ENCODE peak calls at places on chromosome 22, in eight cellular contexts. T, Y, B, J, C, K, N and L are unnamed samples.

GRCh38 chr22:31179345-31179744 is 19.4 kb downstream of the RNF185 start:
- DNase-seq in K (no peak), J (no peak), Y (peak), T (no peak), B (no peak), N (no peak), C (no peak), L (no peak)

GRCh38 chr22:33515733-33516297 is 404.5 kb downstream of the LARGE1 start:
- DNase-seq in C (no peak), B (no peak), T (no peak), K (no peak), J (no peak), Y (no peak), N (no peak), L (no peak)

GRCh38 chr22:30481711-30482110 is 9.9 kb upstream of the SEC14L3 start:
- DNase-seq in K (no peak), C (no peak), N (no peak), B (no peak), J (no peak), Y (peak), T (no peak), L (no peak)

GRCh38 chr22:27572267-27572666 is 229.3 kb downstream of the MN1 start:
- DNase-seq in Y (no peak), J (no peak), B (no peak), T (no peak), N (no peak), K (no peak), C (no peak), L (no peak)

GRCh38 chr22:37278261-37278660 is 4.0 kb upstream of the CYTH4 start:
- DNase-seq in T (no peak), Y (no peak), J (no peak), B (no peak), K (no peak), C (no peak), N (no peak), L (no peak)

GRCh38 chr22:25064894-25065560 is 112.5 kb downstream of the KIAA1671 start:
- DNase-seq in B (no peak), T (no peak), C (no peak), N (no peak), J (no peak), K (no peak), Y (no peak), L (no peak)

GRCh38 chr22:33919591-33920501 is at the start of gene LARGE1:
- DNase-seq in C (peak), J (peak), N (peak), Y (no peak), B (no peak), K (peak), T (no peak), L (peak)

GRCh38 chr22:34950480-34950879 is 115.5 kb upstream of the ISX start:
- DNase-seq in N (no peak), T (no peak), K (no peak), C (no peak), Y (no peak), J (no peak), B (no peak), L (no peak)

GRCh38 chr22:37244114-37244921 is at the start of gene RAC2:
- DNase-seq in K (no peak), Y (peak), C (peak), T (peak), N (no peak), J (peak), B (no peak), L (no peak)

GRCh38 chr22:28819253-28820096 is 19.1 kb upstream of the XBP1 start:
- DNase-seq in T (no peak), C (peak), K (no peak), N (no peak), Y (no peak), B (no peak), J (no peak), L (no peak)

GRCh38 chr22:28815101-28815500 is 14.7 kb upstream of the XBP1 start:
- DNase-seq in K (no peak), J (no peak), N (no peak), B (no peak), T (no peak), Y (no peak), C (no peak), L (no peak)

GRCh38 chr22:28815729-28816128 is 15.4 kb upstream of the XBP1 start:
- DNase-seq in J (no peak), Y (no peak), N (no peak), T (no peak), B (no peak), K (no peak), C (no peak), L (no peak)

GRCh38 chr22:28817919-28818859 is 17.8 kb upstream of the XBP1 start:
- DNase-seq in T (no peak), Y (no peak), C (peak), B (no peak), K (no peak), J (peak), N (no peak), L (no peak)

GRCh38 chr22:28816994-28817530 is 16.7 kb upstream of the XBP1 start:
- DNase-seq in T (no peak), Y (no peak), B (no peak), J (no peak), N (no peak), K (no peak), C (no peak), L (no peak)
- TF ChIP-seq CTCF in T (no peak), Y (no peak), B (no peak), J (no peak), N (no peak), K (no peak), C (no peak), L (no peak)

DNA sequence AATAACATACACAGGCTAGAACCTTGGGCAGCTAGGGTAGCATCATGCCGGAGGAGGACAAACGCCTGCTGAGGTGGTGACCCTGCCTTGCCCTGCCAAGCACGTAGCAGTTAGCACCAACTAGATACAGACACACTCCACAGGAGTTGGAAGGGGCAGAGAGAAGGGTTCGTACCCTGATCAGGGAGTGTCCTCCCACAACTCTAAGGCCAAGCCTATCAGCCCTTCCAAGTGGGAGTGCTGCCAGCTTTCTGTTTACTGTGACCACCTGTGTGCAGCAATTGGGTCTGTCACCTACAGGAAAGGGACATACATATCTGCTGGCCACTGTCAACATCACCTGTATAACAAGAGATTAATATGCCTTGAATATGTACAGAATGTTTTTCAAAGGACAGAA is 1.9 kb upstream of the THAP7 start:
- DNase-seq in B (no peak), J (no peak), C (no peak), K (no peak), N (no peak), Y (no peak), T (no peak), L (no peak)
- TF ChIP-seq CTCF in B (no peak), J (no peak), C (no peak), K (no peak), N (no peak), Y (no peak), T (no peak), L (no peak)

GRCh38 chr22:17788528-17789378 is 14.5 kb upstream of the BID start:
- DNase-seq in C (no peak), T (no peak), N (no peak), J (no peak), B (no peak), Y (no peak), K (no peak), L (no peak)
- TF ChIP-seq CTCF in C (no peak), T (peak), N (no peak), J (peak), B (no peak), Y (no peak), K (no peak), L (no peak)

GRCh38 chr22:42901790-42902508 is 44.9 kb upstream of the ARFGAP3 start:
- DNase-seq in T (no peak), B (no peak), Y (peak), C (no peak), N (no peak), K (no peak), J (peak), L (no peak)
- TF ChIP-seq CTCF in T (peak), B (peak), Y (peak), C (peak), N (peak), K (no peak), J (peak), L (peak)

DNA sequence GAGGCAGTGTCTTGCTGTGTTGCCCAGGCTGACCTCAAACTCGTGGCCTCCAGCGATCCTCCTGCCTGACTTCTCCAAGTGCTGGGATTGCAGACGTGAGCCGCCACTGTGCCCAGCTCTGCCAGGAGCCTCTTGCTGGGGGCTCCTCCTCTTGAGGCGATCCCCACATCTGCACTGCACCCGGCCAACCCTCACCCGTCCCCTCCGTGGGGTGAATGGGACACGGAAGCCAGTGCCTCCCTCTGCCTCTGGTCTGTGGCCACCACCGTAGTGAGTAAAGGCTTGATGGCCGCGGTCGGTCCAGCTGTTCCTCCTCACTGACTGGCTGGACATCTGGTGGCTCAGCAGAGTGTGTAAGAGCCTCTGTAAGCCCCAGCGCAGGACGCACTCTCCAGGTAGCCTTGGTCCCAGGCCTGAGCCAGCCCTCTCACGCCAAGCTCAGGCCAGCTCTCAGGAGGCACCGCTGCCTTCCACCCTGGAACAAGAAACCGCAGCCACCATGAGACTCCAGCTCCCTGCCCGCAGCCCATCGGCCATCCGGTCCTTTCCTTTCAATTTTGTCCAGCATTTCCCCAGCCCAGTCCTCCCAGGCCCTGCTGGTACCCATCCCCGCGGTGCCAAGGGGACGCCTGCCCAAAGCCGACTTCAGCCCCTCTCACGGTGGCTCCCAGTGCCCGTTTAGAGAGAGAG is 100.3 kb downstream of the BRD1 start:
- DNase-seq in Y (no peak), B (no peak), K (no peak), N (peak), T (no peak), C (no peak), J (no peak), L (peak)
- TF ChIP-seq CTCF in Y (no peak), B (no peak), K (no peak), N (no peak), T (no peak), C (no peak), J (no peak), L (no peak)

DNA sequence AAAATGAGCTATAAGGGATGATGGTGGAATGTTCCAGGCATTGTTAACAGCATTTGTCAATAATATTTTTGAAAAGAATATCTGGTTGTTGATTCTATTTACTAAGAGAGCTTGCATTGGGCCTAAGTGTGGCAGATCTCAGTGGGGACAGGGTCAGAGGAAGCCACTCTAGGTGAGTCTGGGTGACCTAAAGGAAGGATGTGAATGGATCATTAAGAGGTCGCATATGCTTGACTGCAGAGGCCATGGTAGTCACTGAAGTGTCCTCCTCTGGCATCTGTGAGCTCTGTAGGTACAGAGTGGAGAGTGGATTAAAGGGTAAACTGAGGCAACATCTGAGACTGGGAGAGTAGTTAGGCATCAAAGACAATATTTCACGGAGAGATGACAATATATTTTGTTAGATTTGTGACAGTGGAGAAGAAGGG is 37.9 kb upstream of the TOP3B start:
- DNase-seq in C (no peak), K (no peak), Y (no peak), B (no peak), J (no peak), N (no peak), T (no peak), L (no peak)
- TF ChIP-seq CTCF in C (no peak), K (no peak), Y (no peak), B (no peak), J (no peak), N (no peak), T (no peak), L (no peak)